ENCODE peak calls at places on chromosomes 7 and 10, in four cellular contexts. E is body of pancreas, J is ovary, D is GM12865. P is an unnamed sample.
A peak's percentile ranks its signal among the peaks of the same experiment; 100 is the strongest.

GRCh38 chr10:66837335-66837734 is 88.5 kb upstream of the LRRTM3 start:
- DNase-seq in D (no peak), J (no peak), E (no peak), P (peak; percentile 36)

GRCh38 chr10:95837783-95838182 is 70.0 kb upstream of the CC2D2B start:
- DNase-seq in E (peak; percentile 46), D (peak; percentile 87), J (no peak), P (no peak)

GRCh38 chr7:111485981-111486380 is 76.3 kb downstream of the IMMP2L start:
- DNase-seq in E (no peak), J (no peak), D (no peak), P (peak; percentile 3)

GRCh38 chr10:49053053-49053997 is 62.0 kb downstream of the VSTM4 start:
- DNase-seq in J (peak; percentile 41), D (peak; percentile 95), E (no peak), P (no peak)

GRCh38 chr7:39621261-39621660 is 2.1 kb upstream of the RALA start:
- DNase-seq in D (no peak), J (no peak), E (no peak), P (peak; percentile 85)

GRCh38 chr10:17228081-17229015 is at the start of gene VIM:
- DNase-seq in E (peak; percentile 86), D (peak; percentile 86), J (peak; percentile 95), P (peak; percentile 99)

GRCh38 chr7:148535227-148535626 is 55.3 kb upstream of the C7orf33 start:
- DNase-seq in E (peak; percentile 13), D (peak; percentile 34), J (no peak), P (no peak)

GRCh38 chr7:115274-115911 is 77.0 kb upstream of the FAM20C start:
- DNase-seq in E (peak; percentile 61), J (no peak), D (no peak), P (peak; percentile 13)

GRCh38 chr10:66292922-66293321 is 632.9 kb upstream of the LRRTM3 start:
- DNase-seq in D (no peak), J (no peak), E (no peak), P (no peak)

GRCh38 chr10:11639861-11640764 is 28.7 kb upstream of the USP6NL start:
- DNase-seq in J (no peak), E (no peak), D (no peak), P (no peak)

GRCh38 chr7:8434290-8435002 is 1.0 kb downstream of the NXPH1 start:
- DNase-seq in E (no peak), D (no peak), J (no peak), P (no peak)

DNA sequence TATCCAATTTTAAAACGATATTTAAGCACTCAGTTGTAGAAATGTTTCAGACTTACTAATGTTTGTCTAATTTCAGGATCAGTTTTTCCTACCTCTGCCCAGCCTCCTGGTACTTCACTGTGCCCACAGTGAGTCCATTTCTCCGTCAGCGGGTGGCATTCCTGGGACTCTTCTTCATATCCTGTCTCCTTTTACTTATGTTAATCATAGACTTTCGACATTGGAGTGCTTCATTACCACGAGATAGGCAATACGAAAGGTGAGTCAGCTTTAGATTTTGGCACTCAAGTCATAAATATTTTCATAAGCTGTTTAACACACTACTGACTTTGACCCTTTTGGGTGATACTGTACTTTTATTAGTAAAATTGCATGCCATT is 2.1 kb downstream of the ENTPD7 start:
- DNase-seq in D (no peak), E (no peak), J (no peak), P (peak; percentile 66)
- H3K4me3 ChIP-seq in D (no peak overlapping the region), E (no peak overlapping the region), J (no peak overlapping the region), P (no peak overlapping the region)

DNA sequence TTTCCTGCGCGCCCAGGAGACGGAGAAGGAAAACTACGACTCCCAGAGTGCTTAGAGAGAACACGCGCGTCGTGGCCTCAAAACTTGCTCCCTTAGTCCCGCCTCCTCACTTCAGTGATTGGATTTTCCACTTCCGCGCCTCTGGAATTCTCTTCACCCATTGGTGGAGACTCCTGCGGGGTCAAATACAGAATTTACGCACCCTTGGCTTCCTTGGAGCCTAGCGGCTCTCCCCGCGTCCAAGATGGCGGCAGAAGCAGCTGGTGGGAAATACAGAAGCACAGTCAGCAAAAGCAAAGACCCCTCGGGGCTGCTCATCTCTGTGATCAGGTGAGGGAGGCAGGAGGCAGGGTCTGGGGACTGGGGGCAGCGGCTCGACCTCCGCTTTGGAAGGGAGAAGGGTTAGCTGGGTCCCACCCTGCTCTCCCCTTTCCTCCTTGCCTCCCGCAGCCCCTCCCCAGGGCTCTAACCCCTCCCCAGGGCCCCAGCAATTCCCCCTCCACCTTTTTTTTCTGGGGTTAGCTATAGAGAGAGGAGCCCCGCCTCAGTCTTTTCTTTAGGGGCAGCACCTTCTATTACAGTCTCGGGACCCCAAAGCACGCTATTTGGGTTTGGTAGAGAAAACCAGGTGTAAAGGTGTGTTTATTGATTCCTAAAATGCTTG is at the start of gene EXOC4:
- DNase-seq in J (peak; percentile 89), E (peak; percentile 98), D (peak; percentile 97), P (peak; percentile 98)
- TF ChIP-seq CTCF in J (no peak), E (no peak), D (no peak), P (no peak)

DNA sequence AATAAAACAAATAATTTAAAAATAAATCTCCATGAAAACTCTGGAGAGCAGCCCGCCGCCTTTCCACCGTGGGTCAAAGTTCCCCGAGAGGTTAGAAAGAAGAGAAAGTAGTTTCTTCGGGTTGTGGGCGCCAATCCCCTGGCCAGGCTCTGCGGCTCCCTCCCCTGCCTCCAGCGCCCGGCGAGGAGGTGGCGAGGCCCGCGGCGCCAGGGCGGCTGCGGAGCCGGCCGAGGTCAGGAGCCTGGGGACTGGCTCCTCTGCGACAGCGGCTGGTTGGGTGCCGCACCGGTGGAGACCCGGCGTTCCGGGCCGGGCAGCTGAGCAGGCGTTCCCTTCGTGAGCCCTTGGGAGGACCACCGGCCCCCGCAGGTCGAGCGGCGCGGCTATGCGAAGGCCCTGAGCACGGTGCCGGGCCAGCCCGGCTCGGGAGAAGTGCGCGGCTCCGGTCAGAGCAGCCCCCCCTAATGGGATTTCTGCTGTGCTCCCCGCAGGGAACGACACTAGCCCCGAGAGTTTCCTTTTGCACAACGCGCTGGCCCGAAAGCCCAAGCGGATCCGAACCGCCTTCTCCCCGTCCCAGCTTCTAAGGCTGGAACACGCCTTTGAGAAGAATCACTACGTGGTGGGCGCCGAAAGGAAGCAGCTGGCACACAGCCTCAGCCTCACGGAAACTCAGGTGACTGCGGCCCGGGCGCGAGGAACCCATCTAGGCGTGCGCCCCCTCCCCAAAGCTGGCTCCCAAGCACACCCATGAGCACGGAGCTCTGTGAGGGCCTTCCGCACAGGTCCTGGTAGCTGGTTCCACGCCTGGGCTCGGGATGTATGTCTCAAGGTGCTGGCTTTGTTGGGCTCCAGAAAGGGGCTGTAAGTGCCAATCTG is 2.8 kb downstream of the EMX2 start:
- DNase-seq in E (no peak), D (no peak), J (peak; percentile 50), P (no peak)
- H3K4me3 ChIP-seq in E (peak overlapping the region; percentile 21), D (no peak overlapping the region), J (peak overlapping the region; percentile 84), P (no peak overlapping the region)

GRCh38 chr7:100545636-100546128 is 6.7 kb downstream of the AGFG2 start:
- DNase-seq in D (peak; percentile 91), J (peak; percentile 73), E (peak; percentile 84), P (peak; percentile 94)
- TF ChIP-seq CTCF in D (peak; percentile 13), J (peak; percentile 23), E (peak; percentile 8), P (no peak)

GRCh38 chr10:78298835-78299234 is 265.2 kb downstream of the RPS24 start:
- DNase-seq in E (no peak), J (no peak), D (no peak), P (no peak)
- H3K4me3 ChIP-seq in E (no peak overlapping the region), J (no peak overlapping the region), D (no peak overlapping the region), P (no peak overlapping the region)

GRCh38 chr7:37141742-37142141 is 306.9 kb downstream of the ELMO1 start:
- DNase-seq in E (no peak), J (no peak), D (no peak), P (no peak)
- TF ChIP-seq CTCF in E (no peak), J (no peak), D (no peak), P (no peak)

GRCh38 chr7:92939793-92940360 is 103.5 kb upstream of the CDK6 start:
- DNase-seq in D (no peak), J (no peak), E (no peak), P (no peak)
- H3K4me3 ChIP-seq in D (no peak overlapping the region), J (no peak overlapping the region), E (no peak overlapping the region), P (no peak overlapping the region)

DNA sequence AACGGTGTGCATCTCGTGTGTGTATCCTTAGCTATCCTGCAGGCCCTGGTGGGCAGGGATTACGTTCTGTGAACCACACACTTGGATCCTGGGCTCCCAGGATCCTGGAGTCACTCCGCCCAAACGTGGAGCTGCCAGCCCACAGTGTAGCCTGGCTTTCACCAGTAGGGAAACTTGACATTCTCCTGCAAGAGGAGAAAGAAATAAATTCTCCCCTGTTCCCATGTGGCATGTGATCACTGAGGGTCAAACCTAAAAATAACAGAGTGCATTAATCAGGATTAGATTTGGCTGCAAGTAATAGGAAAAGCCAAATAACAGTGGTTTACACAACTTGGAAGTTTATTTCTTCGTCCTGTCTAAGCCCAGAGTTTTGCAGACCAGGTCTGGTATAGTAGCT is 32.3 kb downstream of the PALD1 start:
- DNase-seq in D (no peak), E (no peak), J (no peak), P (no peak)
- TF ChIP-seq CTCF in D (no peak), E (no peak), J (no peak), P (no peak)